ENCODE peak calls at places on chromosomes 2 and 18, in nine cellular contexts. One of them, this sample, is unnamed.

GRCh38 chr2:283996-284794 is 3.7 kb downstream of the ALKAL2 start:
- DNase-seq in PC-3: no peak
- DNase-seq in bronchial epithelial cell: no peak
- DNase-seq in SK-N-SH: no peak
- DNase-seq in skeletal muscle cell: no peak
- DNase-seq in epithelial cell of esophagus: no peak
- DNase-seq in AG04450: no peak
- DNase-seq in dorsolateral prefrontal cortex: no peak
- DNase-seq in adipocyte: no peak
- DNase-seq in this sample: no peak

GRCh38 chr2:212723226-212723625 is 184.6 kb upstream of the ERBB4 start:
- DNase-seq in dorsolateral prefrontal cortex: no peak
- DNase-seq in skeletal muscle cell: peak; percentile 36
- DNase-seq in SK-N-SH: no peak
- DNase-seq in adipocyte: peak; percentile 65
- DNase-seq in epithelial cell of esophagus: peak; percentile 60
- DNase-seq in PC-3: peak; percentile 66
- DNase-seq in AG04450: no peak
- DNase-seq in bronchial epithelial cell: peak; percentile 72
- DNase-seq in this sample: peak; percentile 44

GRCh38 chr2:6986894-6987487 is 69.8 kb downstream of the RNF144A start:
- DNase-seq in AG04450: no peak
- DNase-seq in epithelial cell of esophagus: no peak
- DNase-seq in adipocyte: no peak
- DNase-seq in SK-N-SH: no peak
- DNase-seq in dorsolateral prefrontal cortex: no peak
- DNase-seq in skeletal muscle cell: no peak
- DNase-seq in bronchial epithelial cell: no peak
- DNase-seq in PC-3: no peak
- DNase-seq in this sample: no peak

GRCh38 chr2:96762529-96763253 is 2.0 kb downstream of the CNNM4 start:
- DNase-seq in SK-N-SH: no peak
- DNase-seq in epithelial cell of esophagus: peak; percentile 40
- DNase-seq in AG04450: no peak
- DNase-seq in skeletal muscle cell: no peak
- DNase-seq in bronchial epithelial cell: peak; percentile 44
- DNase-seq in PC-3: peak; percentile 26
- DNase-seq in adipocyte: no peak
- DNase-seq in dorsolateral prefrontal cortex: no peak
- DNase-seq in this sample: peak; percentile 27

GRCh38 chr18:45760443-45761036 is 36.6 kb downstream of the SLC14A1 start:
- DNase-seq in dorsolateral prefrontal cortex: no peak
- DNase-seq in AG04450: no peak
- DNase-seq in PC-3: no peak
- DNase-seq in epithelial cell of esophagus: no peak
- DNase-seq in SK-N-SH: no peak
- DNase-seq in bronchial epithelial cell: no peak
- DNase-seq in adipocyte: no peak
- DNase-seq in skeletal muscle cell: no peak
- DNase-seq in this sample: no peak

GRCh38 chr2:46690825-46691224 is 211.5 kb downstream of the TMEM247 start:
- DNase-seq in bronchial epithelial cell: no peak
- DNase-seq in SK-N-SH: no peak
- DNase-seq in PC-3: peak; percentile 23
- DNase-seq in adipocyte: peak; percentile 83
- DNase-seq in dorsolateral prefrontal cortex: no peak
- DNase-seq in skeletal muscle cell: no peak
- DNase-seq in epithelial cell of esophagus: no peak
- DNase-seq in AG04450: peak; percentile 61
- DNase-seq in this sample: no peak

GRCh38 chr2:12305931-12306330 is 410.8 kb upstream of the TRIB2 start:
- DNase-seq in SK-N-SH: no peak
- DNase-seq in PC-3: no peak
- DNase-seq in bronchial epithelial cell: no peak
- DNase-seq in skeletal muscle cell: no peak
- DNase-seq in dorsolateral prefrontal cortex: no peak
- DNase-seq in epithelial cell of esophagus: no peak
- DNase-seq in adipocyte: no peak
- DNase-seq in AG04450: no peak
- DNase-seq in this sample: no peak

GRCh38 chr18:59514193-59514592 is 155.1 kb upstream of the LMAN1 start:
- DNase-seq in epithelial cell of esophagus: no peak
- DNase-seq in skeletal muscle cell: peak; percentile 22
- DNase-seq in AG04450: no peak
- DNase-seq in SK-N-SH: no peak
- DNase-seq in dorsolateral prefrontal cortex: no peak
- DNase-seq in bronchial epithelial cell: no peak
- DNase-seq in PC-3: no peak
- DNase-seq in adipocyte: peak; percentile 71
- DNase-seq in this sample: no peak

GRCh38 chr2:223613017-223613950 is 11.1 kb upstream of the SCG2 start:
- DNase-seq in adipocyte: peak; percentile 99
- DNase-seq in dorsolateral prefrontal cortex: peak; percentile 86
- DNase-seq in AG04450: peak; percentile 93
- DNase-seq in epithelial cell of esophagus: peak; percentile 98
- DNase-seq in bronchial epithelial cell: peak; percentile 96
- DNase-seq in SK-N-SH: peak; percentile 69
- DNase-seq in PC-3: peak; percentile 91
- DNase-seq in skeletal muscle cell: peak; percentile 98
- DNase-seq in this sample: peak; percentile 97

GRCh38 chr2:26786207-26787023 is 559 bp downstream of the CENPA start:
- DNase-seq in bronchial epithelial cell: no peak
- DNase-seq in AG04450: no peak
- DNase-seq in skeletal muscle cell: no peak
- DNase-seq in epithelial cell of esophagus: no peak
- DNase-seq in PC-3: peak; percentile 27
- DNase-seq in adipocyte: peak; percentile 42
- DNase-seq in SK-N-SH: peak; percentile 52
- DNase-seq in dorsolateral prefrontal cortex: no peak
- DNase-seq in this sample: no peak

GRCh38 chr2:1494257-1494656 is 81.0 kb downstream of the TPO start:
- DNase-seq in skeletal muscle cell: no peak
- DNase-seq in dorsolateral prefrontal cortex: peak; percentile 16
- DNase-seq in PC-3: no peak
- DNase-seq in adipocyte: no peak
- DNase-seq in AG04450: no peak
- DNase-seq in bronchial epithelial cell: no peak
- DNase-seq in SK-N-SH: no peak
- DNase-seq in epithelial cell of esophagus: no peak
- DNase-seq in this sample: no peak

GRCh38 chr2:144780983-144781382 is 261.1 kb upstream of the ZEB2 start:
- DNase-seq in SK-N-SH: no peak
- DNase-seq in epithelial cell of esophagus: peak; percentile 17
- DNase-seq in dorsolateral prefrontal cortex: no peak
- DNase-seq in PC-3: no peak
- DNase-seq in adipocyte: peak; percentile 72
- DNase-seq in bronchial epithelial cell: peak; percentile 1
- DNase-seq in AG04450: no peak
- DNase-seq in skeletal muscle cell: no peak
- DNase-seq in this sample: no peak

GRCh38 chr2:68770271-68771111 is 35.9 kb downstream of the ARHGAP25 start:
- DNase-seq in AG04450: no peak
- DNase-seq in adipocyte: no peak
- DNase-seq in SK-N-SH: no peak
- DNase-seq in bronchial epithelial cell: no peak
- DNase-seq in PC-3: no peak
- DNase-seq in dorsolateral prefrontal cortex: no peak
- DNase-seq in epithelial cell of esophagus: no peak
- DNase-seq in skeletal muscle cell: no peak
- DNase-seq in this sample: no peak

GRCh38 chr2:120736202-120736954 is 710 bp downstream of the GLI2 start:
- DNase-seq in skeletal muscle cell: no peak
- DNase-seq in AG04450: no peak
- DNase-seq in bronchial epithelial cell: no peak
- DNase-seq in dorsolateral prefrontal cortex: no peak
- DNase-seq in SK-N-SH: peak; percentile 72
- DNase-seq in PC-3: no peak
- DNase-seq in adipocyte: peak; percentile 79
- DNase-seq in epithelial cell of esophagus: peak; percentile 18
- DNase-seq in this sample: no peak

GRCh38 chr2:120735750-120736170 is at the start of gene GLI2:
- DNase-seq in SK-N-SH: peak; percentile 92
- DNase-seq in PC-3: peak; percentile 82
- DNase-seq in AG04450: peak; percentile 55
- DNase-seq in epithelial cell of esophagus: peak; percentile 82
- DNase-seq in skeletal muscle cell: no peak
- DNase-seq in bronchial epithelial cell: peak; percentile 61
- DNase-seq in dorsolateral prefrontal cortex: peak; percentile 68
- DNase-seq in adipocyte: peak; percentile 95
- DNase-seq in this sample: peak; percentile 64

GRCh38 chr2:120736955-120737801 is 1.5 kb downstream of the GLI2 start:
- DNase-seq in epithelial cell of esophagus: peak; percentile 28
- DNase-seq in SK-N-SH: peak; percentile 74
- DNase-seq in PC-3: peak; percentile 62
- DNase-seq in AG04450: peak; percentile 81
- DNase-seq in adipocyte: peak; percentile 94
- DNase-seq in skeletal muscle cell: peak; percentile 85
- DNase-seq in dorsolateral prefrontal cortex: no peak
- DNase-seq in bronchial epithelial cell: no peak
- DNase-seq in this sample: peak; percentile 54

GRCh38 chr2:120733238-120733942 is 2.3 kb upstream of the GLI2 start:
- DNase-seq in SK-N-SH: no peak
- DNase-seq in adipocyte: no peak
- DNase-seq in dorsolateral prefrontal cortex: no peak
- DNase-seq in skeletal muscle cell: no peak
- DNase-seq in epithelial cell of esophagus: no peak
- DNase-seq in bronchial epithelial cell: no peak
- DNase-seq in PC-3: no peak
- DNase-seq in AG04450: no peak
- DNase-seq in this sample: no peak

DNA sequence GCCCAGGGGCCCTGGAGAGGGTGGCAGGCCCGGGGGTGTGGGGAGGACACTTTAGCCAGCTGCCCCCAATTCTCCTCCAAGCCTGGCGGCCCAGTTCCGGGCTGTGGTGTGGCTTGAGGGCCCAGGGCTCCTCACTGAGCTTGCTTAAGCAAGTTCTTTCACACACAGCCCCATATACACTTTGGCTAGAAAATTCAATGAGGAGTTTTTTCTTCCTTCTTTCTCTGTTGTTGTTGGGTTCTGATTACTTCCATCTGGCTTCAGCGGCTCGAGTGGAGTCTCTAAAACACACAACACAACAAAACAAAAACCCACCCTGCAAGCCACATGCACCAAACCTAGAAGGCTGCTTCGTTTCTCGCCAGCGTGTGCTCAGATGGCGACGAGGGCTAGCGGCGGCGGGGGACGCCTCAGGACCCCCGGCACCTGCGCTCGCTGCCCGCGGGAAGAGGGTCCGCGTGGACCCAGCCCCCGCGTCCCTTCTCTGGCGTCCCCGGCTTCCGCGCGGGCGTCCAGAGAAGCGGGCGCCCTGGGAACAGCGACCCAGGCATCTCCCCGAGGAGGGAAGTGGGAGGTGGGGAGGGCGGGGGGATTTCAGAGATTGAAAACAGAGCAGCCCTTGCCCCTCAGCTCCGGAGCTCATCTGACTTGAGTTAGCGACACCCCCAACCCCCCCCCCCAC is 597 bp upstream of the GLI2 start:
- DNase-seq in SK-N-SH: peak; percentile 66
- DNase-seq in AG04450: no peak
- DNase-seq in adipocyte: peak; percentile 53
- DNase-seq in PC-3: no peak
- DNase-seq in dorsolateral prefrontal cortex: no peak
- DNase-seq in epithelial cell of esophagus: no peak
- DNase-seq in skeletal muscle cell: no peak
- DNase-seq in bronchial epithelial cell: no peak
- DNase-seq in this sample: no peak
- H3K4me3 ChIP-seq in SK-N-SH: peak overlapping the region; percentile 88
- H3K4me3 ChIP-seq in AG04450: peak overlapping the region; percentile 84
- H3K4me3 ChIP-seq in adipocyte: peak overlapping the region; percentile 80
- H3K4me3 ChIP-seq in PC-3: peak overlapping the region; percentile 79
- H3K4me3 ChIP-seq in dorsolateral prefrontal cortex: peak overlapping the region; percentile 57
- H3K4me3 ChIP-seq in epithelial cell of esophagus: no peak overlapping the region
- H3K4me3 ChIP-seq in skeletal muscle cell: peak overlapping the region; percentile 81
- H3K4me3 ChIP-seq in bronchial epithelial cell: no peak overlapping the region
- H3K4me3 ChIP-seq in this sample: peak overlapping the region; percentile 66

GRCh38 chr18:77114564-77115391 is 17.8 kb downstream of the MBP start:
- DNase-seq in dorsolateral prefrontal cortex: no peak
- DNase-seq in PC-3: no peak
- DNase-seq in SK-N-SH: no peak
- DNase-seq in adipocyte: peak; percentile 78
- DNase-seq in bronchial epithelial cell: peak; percentile 100
- DNase-seq in AG04450: peak; percentile 54
- DNase-seq in skeletal muscle cell: no peak
- DNase-seq in epithelial cell of esophagus: peak; percentile 99
- DNase-seq in this sample: no peak
- H3K4me3 ChIP-seq in dorsolateral prefrontal cortex: no peak overlapping the region
- H3K4me3 ChIP-seq in PC-3: no peak overlapping the region
- H3K4me3 ChIP-seq in SK-N-SH: no peak overlapping the region
- H3K4me3 ChIP-seq in adipocyte: no peak overlapping the region
- H3K4me3 ChIP-seq in bronchial epithelial cell: no peak overlapping the region
- H3K4me3 ChIP-seq in AG04450: no peak overlapping the region
- H3K4me3 ChIP-seq in skeletal muscle cell: no peak overlapping the region
- H3K4me3 ChIP-seq in epithelial cell of esophagus: no peak overlapping the region
- H3K4me3 ChIP-seq in this sample: no peak overlapping the region

DNA sequence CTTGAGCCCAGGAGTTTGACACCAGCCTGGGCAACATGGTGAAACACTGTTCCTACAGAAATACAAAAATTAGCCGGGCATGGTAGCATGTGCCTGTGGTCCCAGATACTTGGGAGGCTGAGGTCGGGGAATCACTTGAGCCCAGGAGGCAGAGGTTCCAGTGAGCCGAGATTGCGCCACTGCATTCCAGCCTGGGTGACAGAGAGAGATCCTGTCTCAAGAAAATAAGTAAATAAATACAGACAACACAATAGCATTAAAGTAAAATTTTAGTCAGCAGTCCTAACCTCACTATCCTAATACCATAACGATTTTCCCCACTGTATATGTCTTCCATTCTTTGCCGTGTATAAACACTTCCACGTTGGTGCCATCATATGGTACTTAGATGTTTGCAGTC is 83.0 kb upstream of the MBOAT2 start:
- DNase-seq in bronchial epithelial cell: no peak
- DNase-seq in epithelial cell of esophagus: no peak
- DNase-seq in dorsolateral prefrontal cortex: no peak
- DNase-seq in SK-N-SH: no peak
- DNase-seq in adipocyte: no peak
- DNase-seq in skeletal muscle cell: no peak
- DNase-seq in PC-3: no peak
- DNase-seq in AG04450: no peak
- DNase-seq in this sample: no peak
- H3K4me3 ChIP-seq in bronchial epithelial cell: no peak overlapping the region
- H3K4me3 ChIP-seq in epithelial cell of esophagus: no peak overlapping the region
- H3K4me3 ChIP-seq in dorsolateral prefrontal cortex: no peak overlapping the region
- H3K4me3 ChIP-seq in SK-N-SH: no peak overlapping the region
- H3K4me3 ChIP-seq in adipocyte: peak overlapping the region; percentile 58
- H3K4me3 ChIP-seq in skeletal muscle cell: no peak overlapping the region
- H3K4me3 ChIP-seq in PC-3: no peak overlapping the region
- H3K4me3 ChIP-seq in AG04450: no peak overlapping the region
- H3K4me3 ChIP-seq in this sample: no peak overlapping the region

DNA sequence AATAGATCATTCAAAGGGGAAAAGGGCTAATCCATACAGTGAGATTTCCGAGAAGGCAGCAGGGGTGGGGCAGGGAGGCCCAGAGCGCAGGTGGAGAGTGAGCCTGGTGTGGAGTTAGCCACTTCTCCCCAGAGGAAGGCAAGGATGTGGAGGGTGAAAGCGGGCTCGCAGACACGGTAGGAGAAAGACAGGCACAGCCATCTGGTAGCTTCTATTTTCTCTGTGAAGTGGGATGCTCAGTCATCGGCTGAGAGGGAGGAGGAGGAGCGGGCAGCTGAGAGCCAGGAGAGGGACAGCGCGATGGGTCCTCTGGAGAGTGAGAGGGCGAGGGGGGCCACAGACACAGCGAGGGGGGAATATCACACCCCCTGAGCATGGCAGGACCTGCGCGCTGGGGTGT is 153.3 kb upstream of the NDUFV2 start:
- DNase-seq in skeletal muscle cell: no peak
- DNase-seq in adipocyte: no peak
- DNase-seq in epithelial cell of esophagus: no peak
- DNase-seq in PC-3: no peak
- DNase-seq in dorsolateral prefrontal cortex: peak; percentile 59
- DNase-seq in AG04450: no peak
- DNase-seq in SK-N-SH: peak; percentile 63
- DNase-seq in bronchial epithelial cell: no peak
- DNase-seq in this sample: no peak
- H3K4me3 ChIP-seq in skeletal muscle cell: no peak overlapping the region
- H3K4me3 ChIP-seq in adipocyte: peak overlapping the region; percentile 49
- H3K4me3 ChIP-seq in epithelial cell of esophagus: no peak overlapping the region
- H3K4me3 ChIP-seq in PC-3: peak overlapping the region; percentile 44
- H3K4me3 ChIP-seq in dorsolateral prefrontal cortex: no peak overlapping the region
- H3K4me3 ChIP-seq in AG04450: peak overlapping the region; percentile 41
- H3K4me3 ChIP-seq in SK-N-SH: peak overlapping the region; percentile 51
- H3K4me3 ChIP-seq in bronchial epithelial cell: no peak overlapping the region
- H3K4me3 ChIP-seq in this sample: no peak overlapping the region

This sample was measured in astrocyte of the cerebellum.